ENCODE peak calls at places on chromosome 5, in six cellular contexts. G is prostate gland, R is HCT116, N is fibroblast of mammary gland, A is astrocyte of the spinal cord, W is lower lobe of right lung. V is an unnamed sample.

GRCh38 chr5:173246135-173246495 is 11.1 kb upstream of the NKX2-5 start:
- DNase-seq in G (no peak), R (no peak), N (no peak), A (no peak), W (no peak), V (no peak)

GRCh38 chr5:117487556-117487955 is 912.9 kb upstream of the SEMA6A start:
- DNase-seq in G (no peak), R (no peak), N (no peak), A (no peak), W (no peak), V (no peak)

GRCh38 chr5:131379723-131380122 is 115.9 kb downstream of the CDC42SE2 start:
- DNase-seq in G (no peak), R (no peak), N (no peak), A (peak), W (no peak), V (no peak)

GRCh38 chr5:149489605-149490037 is 61.6 kb downstream of the CSNK1A1 start:
- DNase-seq in G (peak), R (no peak), N (peak), A (peak), W (no peak), V (no peak)

GRCh38 chr5:168681556-168682183 is 102.5 kb upstream of the PANK3 start:
- DNase-seq in G (no peak), R (no peak), N (peak), A (peak), W (no peak), V (peak)

GRCh38 chr5:179558912-179559279 is 8.5 kb downstream of the RUFY1 start:
- DNase-seq in G (peak), R (no peak), N (peak), A (no peak), W (no peak), V (peak)

GRCh38 chr5:76953551-76954382 is 922 bp downstream of the CRHBP start:
- DNase-seq in G (no peak), R (no peak), N (no peak), A (peak), W (no peak), V (no peak)

GRCh38 chr5:127275641-127276193 is 14.9 kb upstream of the MEGF10 start:
- DNase-seq in G (no peak), R (no peak), N (no peak), A (no peak), W (no peak), V (no peak)

GRCh38 chr5:124059200-124059599 is 547.2 kb downstream of the CSNK1G3 start:
- DNase-seq in G (no peak), R (no peak), N (peak), A (no peak), W (no peak), V (no peak)

GRCh38 chr5:59169101-59169767 is 586.4 kb downstream of the RAB3C start:
- DNase-seq in G (no peak), R (no peak), N (no peak), A (no peak), W (no peak), V (no peak)

GRCh38 chr5:83487155-83487554 is 15.6 kb downstream of the VCAN start:
- DNase-seq in G (no peak), R (no peak), N (no peak), A (no peak), W (no peak), V (no peak)

GRCh38 chr5:35853652-35854051 is 3.0 kb upstream of the IL7R start:
- DNase-seq in G (no peak), R (no peak), N (no peak), A (no peak), W (peak), V (no peak)

GRCh38 chr5:128905225-128906110 is 59.8 kb upstream of the SLC27A6 start:
- DNase-seq in G (peak), R (peak), N (peak), A (peak), W (no peak), V (peak)

GRCh38 chr5:121024416-121025311 is 560.6 kb downstream of the PRR16 start:
- DNase-seq in G (no peak), R (no peak), N (no peak), A (no peak), W (no peak), V (no peak)

GRCh38 chr5:147310059-147310704 is 75.4 kb downstream of the STK32A start:
- DNase-seq in G (peak), R (peak), N (peak), A (peak), W (peak), V (peak)

GRCh38 chr5:55385227-55385626 is 77.4 kb downstream of the MTREX start:
- DNase-seq in G (no peak), R (no peak), N (no peak), A (no peak), W (no peak), V (no peak)

GRCh38 chr5:139138790-139139189 is 59.4 kb downstream of the SIL1 start:
- DNase-seq in G (peak), R (peak), N (peak), A (peak), W (peak), V (no peak)

GRCh38 chr5:86665984-86666760 is 48.4 kb downstream of the COX7C start:
- DNase-seq in G (no peak), R (no peak), N (no peak), A (no peak), W (no peak), V (no peak)

GRCh38 chr5:10485142-10485795 is 43.6 kb downstream of the ROPN1L start:
- DNase-seq in G (no peak), R (peak), N (peak), A (peak), W (peak), V (peak)

GRCh38 chr5:8456846-8457186 is 587.9 kb downstream of the MTRR start:
- DNase-seq in G (no peak), R (no peak), N (no peak), A (no peak), W (no peak), V (peak)

GRCh38 chr5:154422298-154422697 is 23.5 kb upstream of the SAP30L start:
- DNase-seq in G (no peak), R (no peak), N (no peak), A (no peak), W (no peak), V (no peak)

GRCh38 chr5:9820696-9821449 is 190.7 kb upstream of the TAS2R1 start:
- DNase-seq in G (no peak), R (no peak), N (peak), A (no peak), W (no peak), V (peak)

GRCh38 chr5:151150484-151151262 is 6.9 kb downstream of the ANXA6 start:
- DNase-seq in G (no peak), R (no peak), N (peak), A (peak), W (peak), V (peak)

GRCh38 chr5:90221947-90222346 is 187.6 kb downstream of the CETN3 start:
- DNase-seq in G (no peak), R (no peak), N (peak), A (peak), W (no peak), V (peak)

GRCh38 chr5:9411142-9411541 is 134.7 kb downstream of the SEMA5A start:
- DNase-seq in G (no peak), R (no peak), N (no peak), A (no peak), W (no peak), V (no peak)

GRCh38 chr5:107968465-107968864 is 297.7 kb upstream of the EFNA5 start:
- DNase-seq in G (no peak), R (no peak), N (peak), A (peak), W (no peak), V (peak)

GRCh38 chr5:27814211-27814610 is 775.8 kb upstream of the CDH9 start:
- DNase-seq in G (no peak), R (no peak), N (no peak), A (no peak), W (no peak), V (no peak)

GRCh38 chr5:64666058-64666457 is 24.2 kb upstream of the SHISAL2B start:
- DNase-seq in G (no peak), R (no peak), N (peak), A (peak), W (no peak), V (peak)

GRCh38 chr5:2168601-2169416 is 286.1 kb upstream of the IRX4 start:
- DNase-seq in G (no peak), R (no peak), N (peak), A (no peak), W (no peak), V (no peak)

GRCh38 chr5:94968507-94969095 is 316.3 kb downstream of the MCTP1 start:
- DNase-seq in G (peak), R (peak), N (peak), A (peak), W (no peak), V (peak)

GRCh38 chr5:107459637-107460036 is 211.1 kb downstream of the EFNA5 start:
- DNase-seq in G (no peak), R (no peak), N (no peak), A (no peak), W (no peak), V (no peak)

GRCh38 chr5:136066705-136067271 is 38.0 kb downstream of the TGFBI start:
- DNase-seq in G (no peak), R (no peak), N (peak), A (no peak), W (no peak), V (peak)

GRCh38 chr5:96004087-96004486 is 42.4 kb upstream of the ELL2 start:
- DNase-seq in G (no peak), R (no peak), N (no peak), A (no peak), W (no peak), V (peak)

GRCh38 chr5:82111191-82111590 is 139.4 kb downstream of the ATG10 start:
- DNase-seq in G (no peak), R (no peak), N (peak), A (peak), W (no peak), V (no peak)

GRCh38 chr5:84287964-84288363 is 96.7 kb downstream of the EDIL3 start:
- DNase-seq in G (no peak), R (peak), N (peak), A (peak), W (no peak), V (peak)

GRCh38 chr5:140398379-140398811 is 3.2 kb upstream of the ANKHD1 start:
- DNase-seq in G (no peak), R (no peak), N (peak), A (no peak), W (no peak), V (peak)

GRCh38 chr5:144951001-144951400 is 780.3 kb downstream of the KCTD16 start:
- DNase-seq in G (no peak), R (no peak), N (no peak), A (no peak), W (no peak), V (no peak)

GRCh38 chr5:43602456-43602817 is 543 bp upstream of the NNT start:
- DNase-seq in G (peak), R (no peak), N (peak), A (peak), W (no peak), V (peak)

GRCh38 chr5:43606351-43606750 is 3.4 kb downstream of the NNT start:
- DNase-seq in G (no peak), R (no peak), N (no peak), A (no peak), W (no peak), V (no peak)

GRCh38 chr5:43603535-43604363 is 769 bp downstream of the NNT start:
- DNase-seq in G (peak), R (no peak), N (peak), A (peak), W (peak), V (peak)

GRCh38 chr5:43602818-43603534 is at the start of gene NNT:
- DNase-seq in G (peak), R (no peak), N (peak), A (peak), W (peak), V (peak)

DNA sequence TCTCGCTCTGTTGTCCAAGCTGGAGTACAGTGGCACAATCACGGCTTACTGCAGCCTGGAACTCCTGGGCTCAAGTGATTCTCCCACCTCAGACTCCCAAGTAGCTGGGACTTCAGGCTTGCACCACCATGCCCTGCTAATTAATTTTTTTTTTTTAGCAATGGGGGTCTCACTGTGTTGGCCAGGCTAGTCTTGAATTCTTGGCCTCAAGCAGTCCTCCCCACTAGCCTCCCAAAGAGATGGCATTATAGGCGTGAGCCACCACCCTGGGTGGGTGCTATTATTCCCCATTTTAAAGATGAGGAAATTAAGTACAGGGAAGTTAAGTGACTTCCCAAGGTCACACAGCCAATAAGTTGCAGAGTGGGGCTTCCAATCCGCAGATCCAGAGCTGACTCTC is 1.7 kb downstream of the NNT start:
- DNase-seq in G (no peak), R (no peak), N (no peak), A (no peak), W (no peak), V (no peak)
- H3K4me3 ChIP-seq in G (no peak), R (no peak), N (no peak), A (no peak), W (no peak), V (peak)

DNA sequence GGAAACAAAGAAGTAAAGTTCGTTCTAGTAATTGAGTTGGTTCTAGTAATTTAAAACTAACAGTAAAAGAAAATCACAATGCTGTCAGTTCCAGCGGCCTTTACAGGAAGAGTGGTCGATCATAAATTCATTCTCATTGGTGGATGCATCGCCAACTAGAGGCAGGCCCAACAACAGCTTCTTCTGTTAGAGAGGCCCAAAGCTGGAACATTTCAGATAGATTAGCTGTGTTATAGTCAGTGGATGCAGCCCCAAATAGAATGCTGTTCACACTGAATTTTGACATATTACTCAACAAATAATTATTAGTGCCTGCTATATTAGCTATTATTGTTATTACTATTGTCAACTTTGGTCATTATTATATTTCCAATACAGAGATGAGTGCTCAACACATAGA is 80.8 kb downstream of the ARRDC3 start:
- DNase-seq in G (no peak), R (no peak), N (no peak), A (no peak), W (no peak), V (peak)
- TF ChIP-seq CTCF in G (no peak), R (peak), N (peak), A (no peak), W (no peak), V (no peak)

GRCh38 chr5:17304282-17304681 is 86.9 kb downstream of the BASP1 start:
- DNase-seq in G (no peak), R (no peak), N (peak), A (no peak), W (no peak), V (no peak)

GRCh38 chr5:17305024-17305423 is 87.6 kb downstream of the BASP1 start:
- DNase-seq in G (no peak), R (no peak), N (no peak), A (no peak), W (no peak), V (no peak)

GRCh38 chr5:17308326-17309065 is 91.1 kb downstream of the BASP1 start:
- DNase-seq in G (no peak), R (no peak), N (peak), A (no peak), W (no peak), V (no peak)

GRCh38 chr5:17305964-17306725 is 88.7 kb downstream of the BASP1 start:
- DNase-seq in G (peak), R (no peak), N (peak), A (peak), W (peak), V (peak)

DNA sequence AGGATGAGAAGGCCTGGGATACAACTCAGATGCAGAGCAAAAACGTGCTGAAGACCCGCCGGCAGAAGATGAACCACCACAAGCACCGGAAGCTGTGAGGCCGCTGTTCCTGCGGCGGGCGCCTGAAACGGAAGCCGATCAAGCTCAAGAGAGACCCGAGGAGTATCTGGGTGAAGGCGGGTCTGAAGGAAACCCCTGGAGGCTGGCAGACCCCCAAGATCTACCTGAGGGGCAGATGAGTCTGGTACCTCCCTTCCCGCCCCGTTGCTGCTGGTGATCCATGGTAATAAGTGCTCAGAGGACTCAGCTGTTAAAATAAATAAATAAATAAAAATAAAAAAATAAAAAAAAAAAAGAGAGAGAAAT is 89.3 kb downstream of the BASP1 start:
- DNase-seq in G (peak), R (no peak), N (no peak), A (no peak), W (no peak), V (no peak)
- H3K4me3 ChIP-seq in G (no peak), R (no peak), N (no peak), A (no peak), W (no peak), V (no peak)

DNA sequence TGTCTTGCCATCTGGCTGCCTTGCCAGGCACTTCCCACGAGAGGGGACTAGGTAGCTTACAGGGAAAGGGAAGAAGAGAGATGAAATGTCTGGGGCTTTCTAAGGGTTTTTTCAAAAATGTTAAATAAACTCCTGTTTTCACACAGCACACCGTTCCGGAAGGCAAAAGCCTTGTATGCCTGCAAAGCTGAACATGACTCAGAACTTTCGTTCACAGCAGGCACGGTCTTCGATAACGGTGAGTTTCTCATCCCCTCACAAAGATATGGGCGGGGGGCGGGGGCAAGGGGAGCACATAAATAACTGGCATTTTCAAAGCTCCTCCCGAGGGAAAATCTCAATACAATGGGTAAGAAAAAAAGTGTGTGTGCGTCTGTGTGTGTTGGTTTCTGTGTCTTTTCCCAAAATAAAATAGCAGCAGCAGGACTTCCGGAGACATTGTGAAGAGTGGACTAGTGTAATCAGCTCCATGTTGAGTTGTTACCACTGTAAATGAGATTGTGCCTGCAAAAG is 189.6 kb downstream of the NR3C1 start:
- DNase-seq in G (no peak), R (no peak), N (no peak), A (peak), W (no peak), V (no peak)
- TF ChIP-seq CTCF in G (no peak), R (no peak), N (no peak), A (peak), W (no peak), V (peak)

DNA sequence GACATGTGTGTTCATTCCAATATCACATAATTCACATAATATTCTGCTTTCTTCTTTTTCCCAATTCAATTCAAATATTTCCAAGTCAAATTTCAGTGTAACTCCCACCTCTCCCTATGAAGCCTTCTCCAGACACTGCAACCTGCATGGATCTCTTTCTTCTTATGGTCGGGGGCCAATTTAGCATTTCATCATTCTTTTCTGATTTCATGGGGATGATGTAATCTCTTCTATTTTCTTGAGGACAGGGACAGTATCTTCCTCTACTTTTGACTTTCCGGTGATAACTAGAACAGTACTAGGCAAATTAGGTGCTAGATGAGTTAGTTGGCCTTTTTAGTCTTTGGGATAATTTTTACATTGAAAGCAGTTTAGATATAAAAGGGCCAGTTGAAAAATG is 92.7 kb downstream of the CARTPT start:
- DNase-seq in G (no peak), R (no peak), N (no peak), A (no peak), W (no peak), V (no peak)
- H3K4me3 ChIP-seq in G (no peak), R (no peak), N (no peak), A (no peak), W (no peak), V (no peak)

DNA sequence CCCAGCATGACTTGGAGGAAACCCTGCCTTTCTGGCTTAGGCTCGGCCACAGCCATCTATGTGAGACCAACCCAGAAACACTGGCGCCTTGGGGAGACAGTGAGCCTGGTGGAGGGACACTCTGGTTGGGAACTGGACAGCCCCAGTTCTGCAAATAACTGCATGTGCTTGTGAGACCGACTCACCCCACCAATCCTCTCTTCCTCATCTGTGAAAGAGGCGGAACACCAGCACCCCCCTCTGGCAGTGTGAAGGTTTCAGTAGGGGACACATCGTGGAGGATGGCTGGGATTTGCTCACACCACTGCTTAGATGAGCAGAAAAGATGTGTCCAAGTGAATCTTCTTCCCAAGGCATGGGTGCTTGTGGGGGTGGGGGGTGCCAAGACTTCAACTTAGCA is 43.4 kb upstream of the N4BP3 start:
- DNase-seq in G (peak), R (peak), N (peak), A (no peak), W (no peak), V (no peak)
- TF ChIP-seq CTCF in G (peak), R (peak), N (peak), A (peak), W (peak), V (peak)